ENCODE peak calls at places on chromosomes 4 and X, in eight cellular contexts. One of them, this sample, is unnamed.

GRCh38 chr4:174134361-174134760 is 149.1 kb downstream of the FBXO8 start:
- DNase-seq in pulmonary artery endothelial cell: no peak
- DNase-seq in T-helper 1 cell: no peak
- DNase-seq in stimulated activated CD8-positive, alpha-beta memory T cell treated with anti-CD3 and anti-CD28 coated beads, Interleukin-2, amount 100 ng/mL, for 1 hour: no peak
- DNase-seq in LoVo: no peak
- DNase-seq in fibroblast of mammary gland: no peak
- DNase-seq in T-helper 9 cell: no peak
- DNase-seq in GOT3: no peak
- DNase-seq in this sample: no peak

GRCh38 chrX:70979136-70979762 is 48.4 kb upstream of the SLC7A3 start:
- DNase-seq in fibroblast of mammary gland: peak
- DNase-seq in stimulated activated CD8-positive, alpha-beta memory T cell treated with anti-CD3 and anti-CD28 coated beads, Interleukin-2, amount 100 ng/mL, for 1 hour: no peak
- DNase-seq in pulmonary artery endothelial cell: no peak
- DNase-seq in GOT3: no peak
- DNase-seq in T-helper 1 cell: no peak
- DNase-seq in T-helper 9 cell: no peak
- DNase-seq in LoVo: peak
- DNase-seq in this sample: peak

GRCh38 chr4:102778720-102779119 is 18.0 kb upstream of the MANBA start:
- DNase-seq in stimulated activated CD8-positive, alpha-beta memory T cell treated with anti-CD3 and anti-CD28 coated beads, Interleukin-2, amount 100 ng/mL, for 1 hour: no peak
- DNase-seq in GOT3: no peak
- DNase-seq in T-helper 9 cell: no peak
- DNase-seq in LoVo: peak
- DNase-seq in T-helper 1 cell: no peak
- DNase-seq in fibroblast of mammary gland: no peak
- DNase-seq in pulmonary artery endothelial cell: no peak
- DNase-seq in this sample: no peak

GRCh38 chr4:52751349-52751911 is at the start of gene ERVMER34-1:
- DNase-seq in LoVo: no peak
- DNase-seq in fibroblast of mammary gland: peak
- DNase-seq in T-helper 1 cell: no peak
- DNase-seq in stimulated activated CD8-positive, alpha-beta memory T cell treated with anti-CD3 and anti-CD28 coated beads, Interleukin-2, amount 100 ng/mL, for 1 hour: no peak
- DNase-seq in GOT3: no peak
- DNase-seq in pulmonary artery endothelial cell: no peak
- DNase-seq in T-helper 9 cell: no peak
- DNase-seq in this sample: peak

GRCh38 chrX:104343408-104344129 is 88.8 kb upstream of the ESX1 start:
- DNase-seq in GOT3: no peak
- DNase-seq in pulmonary artery endothelial cell: peak
- DNase-seq in LoVo: peak
- DNase-seq in T-helper 1 cell: peak
- DNase-seq in fibroblast of mammary gland: peak
- DNase-seq in T-helper 9 cell: peak
- DNase-seq in stimulated activated CD8-positive, alpha-beta memory T cell treated with anti-CD3 and anti-CD28 coated beads, Interleukin-2, amount 100 ng/mL, for 1 hour: no peak
- DNase-seq in this sample: peak

GRCh38 chrX:39174761-39175417 is 373.6 kb downstream of the MID1IP1 start:
- DNase-seq in T-helper 9 cell: no peak
- DNase-seq in T-helper 1 cell: peak
- DNase-seq in LoVo: peak
- DNase-seq in stimulated activated CD8-positive, alpha-beta memory T cell treated with anti-CD3 and anti-CD28 coated beads, Interleukin-2, amount 100 ng/mL, for 1 hour: no peak
- DNase-seq in pulmonary artery endothelial cell: no peak
- DNase-seq in fibroblast of mammary gland: peak
- DNase-seq in GOT3: no peak
- DNase-seq in this sample: no peak

GRCh38 chr4:185836268-185837084 is 24.5 kb upstream of the SORBS2 start:
- DNase-seq in T-helper 1 cell: no peak
- DNase-seq in fibroblast of mammary gland: no peak
- DNase-seq in stimulated activated CD8-positive, alpha-beta memory T cell treated with anti-CD3 and anti-CD28 coated beads, Interleukin-2, amount 100 ng/mL, for 1 hour: no peak
- DNase-seq in LoVo: no peak
- DNase-seq in GOT3: no peak
- DNase-seq in pulmonary artery endothelial cell: no peak
- DNase-seq in T-helper 9 cell: no peak
- DNase-seq in this sample: no peak

GRCh38 chr4:84681488-84682274 is 98.8 kb downstream of the CDS1 start:
- DNase-seq in stimulated activated CD8-positive, alpha-beta memory T cell treated with anti-CD3 and anti-CD28 coated beads, Interleukin-2, amount 100 ng/mL, for 1 hour: no peak
- DNase-seq in fibroblast of mammary gland: peak
- DNase-seq in GOT3: no peak
- DNase-seq in pulmonary artery endothelial cell: no peak
- DNase-seq in T-helper 1 cell: no peak
- DNase-seq in LoVo: no peak
- DNase-seq in T-helper 9 cell: no peak
- DNase-seq in this sample: no peak

GRCh38 chrX:20221902-20222301 is 44.8 kb downstream of the RPS6KA3 start:
- DNase-seq in T-helper 1 cell: no peak
- DNase-seq in fibroblast of mammary gland: peak
- DNase-seq in LoVo: peak
- DNase-seq in pulmonary artery endothelial cell: no peak
- DNase-seq in stimulated activated CD8-positive, alpha-beta memory T cell treated with anti-CD3 and anti-CD28 coated beads, Interleukin-2, amount 100 ng/mL, for 1 hour: no peak
- DNase-seq in GOT3: no peak
- DNase-seq in T-helper 9 cell: no peak
- DNase-seq in this sample: no peak

GRCh38 chr4:7412586-7412975 is 22.1 kb downstream of the PSAPL1 start:
- DNase-seq in T-helper 1 cell: no peak
- DNase-seq in stimulated activated CD8-positive, alpha-beta memory T cell treated with anti-CD3 and anti-CD28 coated beads, Interleukin-2, amount 100 ng/mL, for 1 hour: no peak
- DNase-seq in pulmonary artery endothelial cell: no peak
- DNase-seq in LoVo: no peak
- DNase-seq in T-helper 9 cell: no peak
- DNase-seq in GOT3: no peak
- DNase-seq in fibroblast of mammary gland: no peak
- DNase-seq in this sample: no peak

GRCh38 chr4:147019061-147019460 is 73.4 kb upstream of the TTC29 start:
- DNase-seq in stimulated activated CD8-positive, alpha-beta memory T cell treated with anti-CD3 and anti-CD28 coated beads, Interleukin-2, amount 100 ng/mL, for 1 hour: peak
- DNase-seq in GOT3: no peak
- DNase-seq in fibroblast of mammary gland: peak
- DNase-seq in T-helper 1 cell: peak
- DNase-seq in pulmonary artery endothelial cell: peak
- DNase-seq in LoVo: peak
- DNase-seq in T-helper 9 cell: peak
- DNase-seq in this sample: peak

GRCh38 chr4:1593038-1593417 is 91.1 kb downstream of the FAM53A start:
- DNase-seq in stimulated activated CD8-positive, alpha-beta memory T cell treated with anti-CD3 and anti-CD28 coated beads, Interleukin-2, amount 100 ng/mL, for 1 hour: no peak
- DNase-seq in GOT3: no peak
- DNase-seq in T-helper 1 cell: no peak
- DNase-seq in T-helper 9 cell: no peak
- DNase-seq in fibroblast of mammary gland: no peak
- DNase-seq in LoVo: no peak
- DNase-seq in pulmonary artery endothelial cell: no peak
- DNase-seq in this sample: no peak

GRCh38 chrX:40105016-40105790 is 7.4 kb upstream of the BCOR start:
- DNase-seq in stimulated activated CD8-positive, alpha-beta memory T cell treated with anti-CD3 and anti-CD28 coated beads, Interleukin-2, amount 100 ng/mL, for 1 hour: no peak
- DNase-seq in pulmonary artery endothelial cell: no peak
- DNase-seq in LoVo: no peak
- DNase-seq in T-helper 1 cell: no peak
- DNase-seq in fibroblast of mammary gland: no peak
- DNase-seq in T-helper 9 cell: no peak
- DNase-seq in GOT3: no peak
- DNase-seq in this sample: peak

GRCh38 chr4:84915396-84915780 is 51.1 kb downstream of the WDFY3 start:
- DNase-seq in pulmonary artery endothelial cell: no peak
- DNase-seq in T-helper 1 cell: no peak
- DNase-seq in stimulated activated CD8-positive, alpha-beta memory T cell treated with anti-CD3 and anti-CD28 coated beads, Interleukin-2, amount 100 ng/mL, for 1 hour: no peak
- DNase-seq in GOT3: no peak
- DNase-seq in fibroblast of mammary gland: no peak
- DNase-seq in T-helper 9 cell: no peak
- DNase-seq in LoVo: no peak
- DNase-seq in this sample: no peak

GRCh38 chr4:158353541-158354304 is 143.4 kb downstream of the TMEM144 start:
- DNase-seq in fibroblast of mammary gland: no peak
- DNase-seq in GOT3: no peak
- DNase-seq in LoVo: no peak
- DNase-seq in stimulated activated CD8-positive, alpha-beta memory T cell treated with anti-CD3 and anti-CD28 coated beads, Interleukin-2, amount 100 ng/mL, for 1 hour: no peak
- DNase-seq in pulmonary artery endothelial cell: no peak
- DNase-seq in T-helper 1 cell: no peak
- DNase-seq in T-helper 9 cell: no peak
- DNase-seq in this sample: no peak

GRCh38 chr4:80101768-80102116 is 28.7 kb upstream of the ANTXR2 start:
- DNase-seq in pulmonary artery endothelial cell: no peak
- DNase-seq in T-helper 9 cell: no peak
- DNase-seq in stimulated activated CD8-positive, alpha-beta memory T cell treated with anti-CD3 and anti-CD28 coated beads, Interleukin-2, amount 100 ng/mL, for 1 hour: no peak
- DNase-seq in GOT3: no peak
- DNase-seq in T-helper 1 cell: no peak
- DNase-seq in fibroblast of mammary gland: peak
- DNase-seq in LoVo: peak
- DNase-seq in this sample: no peak

GRCh38 chr4:101217353-101218031 is 129.8 kb downstream of the PPP3CA start:
- DNase-seq in GOT3: no peak
- DNase-seq in T-helper 9 cell: no peak
- DNase-seq in LoVo: no peak
- DNase-seq in fibroblast of mammary gland: peak
- DNase-seq in stimulated activated CD8-positive, alpha-beta memory T cell treated with anti-CD3 and anti-CD28 coated beads, Interleukin-2, amount 100 ng/mL, for 1 hour: no peak
- DNase-seq in T-helper 1 cell: no peak
- DNase-seq in pulmonary artery endothelial cell: no peak
- DNase-seq in this sample: no peak

GRCh38 chrX:71111141-71111843 is at the start of gene IL2RG:
- DNase-seq in pulmonary artery endothelial cell: no peak
- DNase-seq in T-helper 9 cell: peak
- DNase-seq in GOT3: no peak
- DNase-seq in T-helper 1 cell: peak
- DNase-seq in LoVo: peak
- DNase-seq in stimulated activated CD8-positive, alpha-beta memory T cell treated with anti-CD3 and anti-CD28 coated beads, Interleukin-2, amount 100 ng/mL, for 1 hour: peak
- DNase-seq in fibroblast of mammary gland: no peak
- DNase-seq in this sample: no peak

GRCh38 chr4:80253510-80253909 is 13.0 kb upstream of the FGF5 start:
- DNase-seq in T-helper 1 cell: no peak
- DNase-seq in T-helper 9 cell: no peak
- DNase-seq in fibroblast of mammary gland: no peak
- DNase-seq in GOT3: no peak
- DNase-seq in LoVo: no peak
- DNase-seq in stimulated activated CD8-positive, alpha-beta memory T cell treated with anti-CD3 and anti-CD28 coated beads, Interleukin-2, amount 100 ng/mL, for 1 hour: no peak
- DNase-seq in pulmonary artery endothelial cell: no peak
- DNase-seq in this sample: no peak

GRCh38 chr4:22129454-22130075 is 181.0 kb upstream of the KCNIP4 start:
- DNase-seq in GOT3: no peak
- DNase-seq in LoVo: peak
- DNase-seq in stimulated activated CD8-positive, alpha-beta memory T cell treated with anti-CD3 and anti-CD28 coated beads, Interleukin-2, amount 100 ng/mL, for 1 hour: no peak
- DNase-seq in T-helper 1 cell: no peak
- DNase-seq in T-helper 9 cell: no peak
- DNase-seq in pulmonary artery endothelial cell: no peak
- DNase-seq in fibroblast of mammary gland: peak
- DNase-seq in this sample: peak

This sample was measured in SK-N-DZ.